ENCODE peak calls at places on chromosomes 3 and 15, in eight cellular contexts. J is ureter, B is fibroblast of pulmonary artery, N is AG04449, E is HuH-7.5, S is cardiac muscle cell, K is Panc1, C is progenitor cell of endocrine pancreas. H is an unnamed sample.

GRCh38 chr3:52237659-52238172 is 1.2 kb downstream of the TWF2 start:
- DNase-seq in J (peak), B (peak), N (peak), E (no peak), S (no peak), K (no peak), C (no peak), H (peak)

GRCh38 chr3:106386050-106386449 is 517.2 kb upstream of the CBLB start:
- DNase-seq in J (no peak), B (no peak), N (no peak), E (no peak), S (no peak), K (no peak), C (no peak), H (no peak)

GRCh38 chr3:36893137-36893557 is 51.7 kb downstream of the TRANK1 start:
- DNase-seq in J (no peak), B (peak), N (no peak), E (no peak), S (no peak), K (no peak), C (no peak), H (no peak)

GRCh38 chr3:56042326-56042951 is 425.8 kb downstream of the ERC2 start:
- DNase-seq in J (no peak), B (peak), N (peak), E (no peak), S (peak), K (peak), C (no peak), H (no peak)

GRCh38 chr3:34837848-34838741 is 801.2 kb upstream of the ARPP21 start:
- DNase-seq in J (no peak), B (peak), N (no peak), E (no peak), S (no peak), K (no peak), C (no peak), H (no peak)

GRCh38 chr3:81744366-81744765 is 17.1 kb downstream of the GBE1 start:
- DNase-seq in J (no peak), B (peak), N (peak), E (no peak), S (peak), K (peak), C (no peak), H (no peak)

GRCh38 chr3:45054196-45054857 is 28.2 kb downstream of the CLEC3B start:
- DNase-seq in J (no peak), B (peak), N (no peak), E (no peak), S (no peak), K (no peak), C (no peak), H (no peak)

GRCh38 chr15:55916666-55917409 is 76.6 kb downstream of the NEDD4 start:
- DNase-seq in J (no peak), B (peak), N (peak), E (no peak), S (peak), K (no peak), C (no peak), H (no peak)

GRCh38 chr3:37129871-37130270 is 44.5 kb downstream of the LRRFIP2 start:
- DNase-seq in J (no peak), B (no peak), N (peak), E (no peak), S (no peak), K (no peak), C (no peak), H (no peak)

GRCh38 chr15:91135201-91136130 is 35.4 kb downstream of the SV2B start:
- DNase-seq in J (no peak), B (no peak), N (no peak), E (no peak), S (no peak), K (no peak), C (no peak), H (no peak)

GRCh38 chr15:70726753-70727152 is 36.6 kb downstream of the UACA start:
- DNase-seq in J (no peak), B (no peak), N (no peak), E (no peak), S (peak), K (no peak), C (no peak), H (no peak)

GRCh38 chr15:61888074-61888780 is 172.0 kb downstream of the VPS13C start:
- DNase-seq in J (no peak), B (peak), N (no peak), E (no peak), S (no peak), K (no peak), C (no peak), H (no peak)

GRCh38 chr3:55571913-55572312 is 84.8 kb upstream of the WNT5A start:
- DNase-seq in J (peak), B (peak), N (no peak), E (no peak), S (peak), K (no peak), C (no peak), H (no peak)

GRCh38 chr3:187919535-187919934 is 174.3 kb upstream of the BCL6 start:
- DNase-seq in J (no peak), B (no peak), N (no peak), E (no peak), S (no peak), K (no peak), C (no peak), H (no peak)